ENCODE peak calls at places on chromosomes 13 and 19, in ten cellular contexts. Z, E, K, M, P, T, L, N, J and O are unnamed samples.

GRCh38 chr19:9913237-9914000 is 22.9 kb downstream of the OLFM2 start:
- DNase-seq in Z (peak), E (peak), K (no peak), M (peak), P (peak), T (no peak), L (no peak), N (no peak), J (no peak), O (no peak)

GRCh38 chr13:78137404-78138142 is 218.9 kb upstream of the EDNRB start:
- DNase-seq in Z (peak), E (peak), K (peak), M (peak), P (no peak), T (no peak), L (no peak), N (peak), J (peak), O (peak)

GRCh38 chr13:98141938-98142426 is 912 bp upstream of the FARP1 start:
- DNase-seq in Z (no peak), E (no peak), K (no peak), M (no peak), P (peak), T (no peak), L (no peak), N (no peak), J (no peak), O (peak)

GRCh38 chr13:114043421-114044053 is 69.7 kb upstream of the C13orf46 start:
- DNase-seq in Z (no peak), E (peak), K (no peak), M (peak), P (peak), T (no peak), L (no peak), N (peak), J (peak), O (peak)

GRCh38 chr13:98427331-98427995 is 149.4 kb downstream of the STK24 start:
- DNase-seq in Z (no peak), E (no peak), K (no peak), M (no peak), P (no peak), T (no peak), L (no peak), N (no peak), J (no peak), O (no peak)

GRCh38 chr19:33064117-33064777 is 441 bp downstream of the RHPN2 start:
- DNase-seq in Z (no peak), E (peak), K (peak), M (peak), P (peak), T (no peak), L (peak), N (peak), J (no peak), O (no peak)

GRCh38 chr13:104105418-104106355 is 1039.5 kb upstream of the SLC10A2 start:
- DNase-seq in Z (no peak), E (no peak), K (no peak), M (no peak), P (no peak), T (no peak), L (no peak), N (no peak), J (no peak), O (no peak)

GRCh38 chr19:30446844-30447243 is 74.7 kb downstream of the ZNF536 start:
- DNase-seq in Z (no peak), E (no peak), K (peak), M (no peak), P (no peak), T (no peak), L (no peak), N (no peak), J (no peak), O (no peak)

GRCh38 chr19:38183227-38183914 is 40.7 kb downstream of the DPF1 start:
- DNase-seq in Z (no peak), E (peak), K (no peak), M (no peak), P (peak), T (no peak), L (no peak), N (no peak), J (peak), O (no peak)

GRCh38 chr19:15288146-15288963 is 44.0 kb downstream of the BRD4 start:
- DNase-seq in Z (peak), E (peak), K (no peak), M (peak), P (peak), T (no peak), L (no peak), N (no peak), J (no peak), O (peak)

GRCh38 chr19:55165952-55166529 is 372 bp downstream of the DNAAF3 start:
- DNase-seq in Z (peak), E (peak), K (peak), M (peak), P (peak), T (peak), L (no peak), N (peak), J (peak), O (peak)

GRCh38 chr13:110841846-110842245 is 73.0 kb downstream of the ANKRD10 start:
- DNase-seq in Z (no peak), E (no peak), K (no peak), M (peak), P (no peak), T (no peak), L (no peak), N (no peak), J (no peak), O (no peak)

GRCh38 chr19:20371911-20372310 is 193.7 kb downstream of the ZNF737 start:
- DNase-seq in Z (no peak), E (no peak), K (no peak), M (no peak), P (no peak), T (no peak), L (no peak), N (no peak), J (no peak), O (no peak)

GRCh38 chr13:113897161-113897560 is 33.3 kb upstream of the GAS6 start:
- DNase-seq in Z (no peak), E (peak), K (no peak), M (peak), P (peak), T (no peak), L (no peak), N (no peak), J (peak), O (no peak)

GRCh38 chr19:10748924-10749434 is 31.1 kb downstream of the DNM2 start:
- DNase-seq in Z (no peak), E (peak), K (no peak), M (peak), P (peak), T (no peak), L (no peak), N (no peak), J (peak), O (peak)

GRCh38 chr13:52838433-52839107 is 9.9 kb downstream of the PCDH8 start:
- DNase-seq in Z (no peak), E (no peak), K (no peak), M (no peak), P (no peak), T (no peak), L (no peak), N (no peak), J (no peak), O (no peak)

GRCh38 chr13:76470991-76471390 is 415.2 kb downstream of the KCTD12 start:
- DNase-seq in Z (no peak), E (no peak), K (no peak), M (no peak), P (no peak), T (no peak), L (no peak), N (no peak), J (no peak), O (no peak)

GRCh38 chr13:50676602-50677001 is 166.9 kb downstream of the DLEU7 start:
- DNase-seq in Z (no peak), E (peak), K (no peak), M (peak), P (no peak), T (no peak), L (no peak), N (no peak), J (peak), O (peak)

GRCh38 chr13:42114912-42115311 is 66.5 kb downstream of the DGKH start:
- DNase-seq in Z (no peak), E (no peak), K (no peak), M (no peak), P (no peak), T (no peak), L (no peak), N (no peak), J (no peak), O (no peak)

GRCh38 chr13:75879656-75880055 is 243.5 kb downstream of the LMO7 start:
- DNase-seq in Z (no peak), E (no peak), K (no peak), M (no peak), P (no peak), T (no peak), L (no peak), N (no peak), J (no peak), O (peak)

GRCh38 chr19:40603071-40603718 is 2.0 kb downstream of the LTBP4 start:
- DNase-seq in Z (no peak), E (no peak), K (peak), M (no peak), P (no peak), T (no peak), L (no peak), N (no peak), J (peak), O (peak)